ENCODE peak calls at places on chromosomes 1 and 21, in six cellular contexts. B is GM19239; Z is osteocyte; X is RCC 7860; S is stimulated activated CD4-positive, alpha-beta T cell treated with anti-CD3 and anti-CD28 coated beads, Interleukin-2, amount 100 ng/mL, for 48 hours; L is endothelial cell of umbilical vein. O is an unnamed sample.

GRCh38 chr1:245288796-245289195 is 134.0 kb downstream of the KIF26B start:
- DNase-seq in B (no peak), Z (no peak), X (no peak), S (no peak), L (no peak), O (no peak)

GRCh38 chr1:23004112-23004511 is 11.5 kb downstream of the TEX46 start:
- DNase-seq in B (no peak), Z (no peak), X (no peak), S (no peak), L (no peak), O (no peak)

GRCh38 chr21:38793926-38794713 is 11.6 kb upstream of the ETS2 start:
- DNase-seq in B (no peak), Z (no peak), X (no peak), S (no peak), L (no peak), O (no peak)

GRCh38 chr1:206935491-206936067 is 10.7 kb downstream of the PIGR start:
- DNase-seq in B (no peak), Z (no peak), X (no peak), S (no peak), L (peak), O (no peak)

GRCh38 chr1:93616996-93617669 is 64.5 kb downstream of the BCAR3 start:
- DNase-seq in B (no peak), Z (no peak), X (peak), S (no peak), L (peak), O (no peak)

GRCh38 chr1:246787781-246788513 is 63.7 kb downstream of the SCCPDH start:
- DNase-seq in B (no peak), Z (no peak), X (no peak), S (no peak), L (no peak), O (no peak)

GRCh38 chr1:63731117-63732043 is 42.4 kb upstream of the ROR1 start:
- DNase-seq in B (no peak), Z (no peak), X (peak), S (no peak), L (peak), O (no peak)

GRCh38 chr1:59071289-59071688 is 225.6 kb upstream of the FGGY start:
- DNase-seq in B (no peak), Z (no peak), X (no peak), S (no peak), L (no peak), O (no peak)

GRCh38 chr1:92503043-92503925 is 16.6 kb upstream of the GFI1 start:
- DNase-seq in B (no peak), Z (no peak), X (no peak), S (no peak), L (no peak), O (no peak)

O was measured in GM12878.